ENCODE peak calls at places on chromosomes 1 and 21, in seven cellular contexts. One of them, this sample, is unnamed.

GRCh38 chr1:161266096-161266679 is 7.6 kb downstream of the PCP4L1 start:
- DNase-seq in SJSA1: no peak
- DNase-seq in stimulated activated CD8-positive, alpha-beta memory T cell treated with anti-CD3 and anti-CD28 coated beads, Interleukin-4, amount 100 ng/mL, for 24 hours: no peak
- DNase-seq in activated gamma-delta T cell treated with Interleukin-2 at 50 U/mL for 16 hours: no peak
- DNase-seq in NCI-H1417: no peak
- DNase-seq in HT1080: peak
- DNase-seq in LoVo: no peak
- DNase-seq in this sample: peak

GRCh38 chr1:154186177-154186576 is 5.7 kb downstream of the TPM3 start:
- DNase-seq in activated gamma-delta T cell treated with Interleukin-2 at 50 U/mL for 16 hours: peak
- DNase-seq in LoVo: peak
- DNase-seq in stimulated activated CD8-positive, alpha-beta memory T cell treated with anti-CD3 and anti-CD28 coated beads, Interleukin-4, amount 100 ng/mL, for 24 hours: peak
- DNase-seq in NCI-H1417: peak
- DNase-seq in SJSA1: no peak
- DNase-seq in HT1080: peak
- DNase-seq in this sample: peak

GRCh38 chr1:241323510-241323909 is 33.5 kb downstream of the RGS7 start:
- DNase-seq in HT1080: peak
- DNase-seq in SJSA1: peak
- DNase-seq in stimulated activated CD8-positive, alpha-beta memory T cell treated with anti-CD3 and anti-CD28 coated beads, Interleukin-4, amount 100 ng/mL, for 24 hours: no peak
- DNase-seq in LoVo: peak
- DNase-seq in NCI-H1417: no peak
- DNase-seq in activated gamma-delta T cell treated with Interleukin-2 at 50 U/mL for 16 hours: no peak
- DNase-seq in this sample: no peak

GRCh38 chr1:72557446-72558049 is 275.2 kb upstream of the NEGR1 start:
- DNase-seq in NCI-H1417: no peak
- DNase-seq in SJSA1: no peak
- DNase-seq in HT1080: peak
- DNase-seq in LoVo: no peak
- DNase-seq in stimulated activated CD8-positive, alpha-beta memory T cell treated with anti-CD3 and anti-CD28 coated beads, Interleukin-4, amount 100 ng/mL, for 24 hours: no peak
- DNase-seq in activated gamma-delta T cell treated with Interleukin-2 at 50 U/mL for 16 hours: no peak
- DNase-seq in this sample: no peak

GRCh38 chr1:105210747-105211146 is 1461.0 kb downstream of the AMY1C start:
- DNase-seq in activated gamma-delta T cell treated with Interleukin-2 at 50 U/mL for 16 hours: no peak
- DNase-seq in SJSA1: no peak
- DNase-seq in LoVo: no peak
- DNase-seq in stimulated activated CD8-positive, alpha-beta memory T cell treated with anti-CD3 and anti-CD28 coated beads, Interleukin-4, amount 100 ng/mL, for 24 hours: no peak
- DNase-seq in NCI-H1417: no peak
- DNase-seq in HT1080: no peak
- DNase-seq in this sample: no peak

GRCh38 chr1:23718482-23718881 is 24.8 kb upstream of the ELOA start:
- DNase-seq in HT1080: peak
- DNase-seq in stimulated activated CD8-positive, alpha-beta memory T cell treated with anti-CD3 and anti-CD28 coated beads, Interleukin-4, amount 100 ng/mL, for 24 hours: no peak
- DNase-seq in NCI-H1417: peak
- DNase-seq in activated gamma-delta T cell treated with Interleukin-2 at 50 U/mL for 16 hours: no peak
- DNase-seq in SJSA1: peak
- DNase-seq in LoVo: peak
- DNase-seq in this sample: peak

GRCh38 chr21:27421654-27422053 is 454.8 kb upstream of the ADAMTS5 start:
- DNase-seq in stimulated activated CD8-positive, alpha-beta memory T cell treated with anti-CD3 and anti-CD28 coated beads, Interleukin-4, amount 100 ng/mL, for 24 hours: no peak
- DNase-seq in NCI-H1417: no peak
- DNase-seq in LoVo: no peak
- DNase-seq in SJSA1: no peak
- DNase-seq in HT1080: no peak
- DNase-seq in activated gamma-delta T cell treated with Interleukin-2 at 50 U/mL for 16 hours: no peak
- DNase-seq in this sample: no peak

GRCh38 chr1:37393585-37394120 is 80.7 kb upstream of the ZC3H12A start:
- DNase-seq in NCI-H1417: no peak
- DNase-seq in SJSA1: no peak
- DNase-seq in activated gamma-delta T cell treated with Interleukin-2 at 50 U/mL for 16 hours: no peak
- DNase-seq in stimulated activated CD8-positive, alpha-beta memory T cell treated with anti-CD3 and anti-CD28 coated beads, Interleukin-4, amount 100 ng/mL, for 24 hours: no peak
- DNase-seq in HT1080: no peak
- DNase-seq in LoVo: no peak
- DNase-seq in this sample: no peak

GRCh38 chr1:225737179-225737578 is 40.4 kb upstream of the SRP9 start:
- DNase-seq in NCI-H1417: no peak
- DNase-seq in LoVo: peak
- DNase-seq in activated gamma-delta T cell treated with Interleukin-2 at 50 U/mL for 16 hours: no peak
- DNase-seq in stimulated activated CD8-positive, alpha-beta memory T cell treated with anti-CD3 and anti-CD28 coated beads, Interleukin-4, amount 100 ng/mL, for 24 hours: no peak
- DNase-seq in HT1080: peak
- DNase-seq in SJSA1: no peak
- DNase-seq in this sample: no peak

GRCh38 chr21:31589820-31590219 is 69.7 kb upstream of the SOD1 start:
- DNase-seq in activated gamma-delta T cell treated with Interleukin-2 at 50 U/mL for 16 hours: no peak
- DNase-seq in stimulated activated CD8-positive, alpha-beta memory T cell treated with anti-CD3 and anti-CD28 coated beads, Interleukin-4, amount 100 ng/mL, for 24 hours: no peak
- DNase-seq in LoVo: no peak
- DNase-seq in HT1080: no peak
- DNase-seq in NCI-H1417: no peak
- DNase-seq in SJSA1: no peak
- DNase-seq in this sample: no peak

GRCh38 chr1:113434081-113434873 is 44.0 kb downstream of the MAGI3 start:
- DNase-seq in LoVo: no peak
- DNase-seq in SJSA1: no peak
- DNase-seq in NCI-H1417: no peak
- DNase-seq in HT1080: no peak
- DNase-seq in stimulated activated CD8-positive, alpha-beta memory T cell treated with anti-CD3 and anti-CD28 coated beads, Interleukin-4, amount 100 ng/mL, for 24 hours: no peak
- DNase-seq in activated gamma-delta T cell treated with Interleukin-2 at 50 U/mL for 16 hours: no peak
- DNase-seq in this sample: no peak

GRCh38 chr1:207999274-207999915 is 88.5 kb upstream of the CD34 start:
- DNase-seq in activated gamma-delta T cell treated with Interleukin-2 at 50 U/mL for 16 hours: no peak
- DNase-seq in NCI-H1417: no peak
- DNase-seq in stimulated activated CD8-positive, alpha-beta memory T cell treated with anti-CD3 and anti-CD28 coated beads, Interleukin-4, amount 100 ng/mL, for 24 hours: no peak
- DNase-seq in SJSA1: peak
- DNase-seq in HT1080: no peak
- DNase-seq in LoVo: no peak
- DNase-seq in this sample: no peak

GRCh38 chr1:7407547-7407895 is 363.6 kb upstream of the VAMP3 start:
- DNase-seq in activated gamma-delta T cell treated with Interleukin-2 at 50 U/mL for 16 hours: no peak
- DNase-seq in LoVo: no peak
- DNase-seq in stimulated activated CD8-positive, alpha-beta memory T cell treated with anti-CD3 and anti-CD28 coated beads, Interleukin-4, amount 100 ng/mL, for 24 hours: no peak
- DNase-seq in SJSA1: peak
- DNase-seq in HT1080: no peak
- DNase-seq in NCI-H1417: no peak
- DNase-seq in this sample: no peak

GRCh38 chr1:29344336-29344735 is 108.0 kb downstream of the PTPRU start:
- DNase-seq in HT1080: no peak
- DNase-seq in LoVo: no peak
- DNase-seq in stimulated activated CD8-positive, alpha-beta memory T cell treated with anti-CD3 and anti-CD28 coated beads, Interleukin-4, amount 100 ng/mL, for 24 hours: no peak
- DNase-seq in activated gamma-delta T cell treated with Interleukin-2 at 50 U/mL for 16 hours: no peak
- DNase-seq in SJSA1: no peak
- DNase-seq in NCI-H1417: no peak
- DNase-seq in this sample: peak

GRCh38 chr1:205584732-205585131 is 47.1 kb downstream of the ELK4 start:
- DNase-seq in LoVo: no peak
- DNase-seq in NCI-H1417: no peak
- DNase-seq in HT1080: no peak
- DNase-seq in stimulated activated CD8-positive, alpha-beta memory T cell treated with anti-CD3 and anti-CD28 coated beads, Interleukin-4, amount 100 ng/mL, for 24 hours: no peak
- DNase-seq in activated gamma-delta T cell treated with Interleukin-2 at 50 U/mL for 16 hours: no peak
- DNase-seq in SJSA1: no peak
- DNase-seq in this sample: no peak

GRCh38 chr1:83583351-83584014 is 415.4 kb downstream of the TTLL7 start:
- DNase-seq in LoVo: no peak
- DNase-seq in NCI-H1417: no peak
- DNase-seq in activated gamma-delta T cell treated with Interleukin-2 at 50 U/mL for 16 hours: peak
- DNase-seq in HT1080: no peak
- DNase-seq in stimulated activated CD8-positive, alpha-beta memory T cell treated with anti-CD3 and anti-CD28 coated beads, Interleukin-4, amount 100 ng/mL, for 24 hours: no peak
- DNase-seq in SJSA1: no peak
- DNase-seq in this sample: peak

GRCh38 chr1:201660931-201661822 is 122.2 kb downstream of the NAV1 start:
- DNase-seq in SJSA1: no peak
- DNase-seq in activated gamma-delta T cell treated with Interleukin-2 at 50 U/mL for 16 hours: no peak
- DNase-seq in stimulated activated CD8-positive, alpha-beta memory T cell treated with anti-CD3 and anti-CD28 coated beads, Interleukin-4, amount 100 ng/mL, for 24 hours: no peak
- DNase-seq in HT1080: no peak
- DNase-seq in NCI-H1417: no peak
- DNase-seq in LoVo: no peak
- DNase-seq in this sample: no peak

GRCh38 chr1:93672069-93672468 is 9.6 kb downstream of the BCAR3 start:
- DNase-seq in activated gamma-delta T cell treated with Interleukin-2 at 50 U/mL for 16 hours: no peak
- DNase-seq in stimulated activated CD8-positive, alpha-beta memory T cell treated with anti-CD3 and anti-CD28 coated beads, Interleukin-4, amount 100 ng/mL, for 24 hours: no peak
- DNase-seq in SJSA1: peak
- DNase-seq in LoVo: peak
- DNase-seq in HT1080: peak
- DNase-seq in NCI-H1417: no peak
- DNase-seq in this sample: no peak

GRCh38 chr1:56473582-56474270 is 105.6 kb downstream of the PLPP3 start:
- DNase-seq in SJSA1: no peak
- DNase-seq in activated gamma-delta T cell treated with Interleukin-2 at 50 U/mL for 16 hours: no peak
- DNase-seq in stimulated activated CD8-positive, alpha-beta memory T cell treated with anti-CD3 and anti-CD28 coated beads, Interleukin-4, amount 100 ng/mL, for 24 hours: no peak
- DNase-seq in HT1080: no peak
- DNase-seq in NCI-H1417: no peak
- DNase-seq in LoVo: no peak
- DNase-seq in this sample: no peak

GRCh38 chr1:100883963-100884362 is 10.7 kb downstream of the EXTL2 start:
- DNase-seq in HT1080: peak
- DNase-seq in NCI-H1417: no peak
- DNase-seq in activated gamma-delta T cell treated with Interleukin-2 at 50 U/mL for 16 hours: no peak
- DNase-seq in stimulated activated CD8-positive, alpha-beta memory T cell treated with anti-CD3 and anti-CD28 coated beads, Interleukin-4, amount 100 ng/mL, for 24 hours: no peak
- DNase-seq in SJSA1: no peak
- DNase-seq in LoVo: peak
- DNase-seq in this sample: peak

GRCh38 chr1:204041803-204042505 is 31.0 kb upstream of the SOX13 start:
- DNase-seq in LoVo: no peak
- DNase-seq in HT1080: no peak
- DNase-seq in stimulated activated CD8-positive, alpha-beta memory T cell treated with anti-CD3 and anti-CD28 coated beads, Interleukin-4, amount 100 ng/mL, for 24 hours: no peak
- DNase-seq in SJSA1: no peak
- DNase-seq in NCI-H1417: no peak
- DNase-seq in activated gamma-delta T cell treated with Interleukin-2 at 50 U/mL for 16 hours: no peak
- DNase-seq in this sample: peak

GRCh38 chr1:154941332-154941995 is 4.9 kb upstream of the PMVK start:
- DNase-seq in SJSA1: no peak
- DNase-seq in activated gamma-delta T cell treated with Interleukin-2 at 50 U/mL for 16 hours: no peak
- DNase-seq in NCI-H1417: no peak
- DNase-seq in HT1080: no peak
- DNase-seq in LoVo: no peak
- DNase-seq in stimulated activated CD8-positive, alpha-beta memory T cell treated with anti-CD3 and anti-CD28 coated beads, Interleukin-4, amount 100 ng/mL, for 24 hours: no peak
- DNase-seq in this sample: no peak

GRCh38 chr1:11526071-11526895 is 47.3 kb downstream of the DISP3 start:
- DNase-seq in stimulated activated CD8-positive, alpha-beta memory T cell treated with anti-CD3 and anti-CD28 coated beads, Interleukin-4, amount 100 ng/mL, for 24 hours: no peak
- DNase-seq in SJSA1: no peak
- DNase-seq in LoVo: no peak
- DNase-seq in HT1080: no peak
- DNase-seq in NCI-H1417: no peak
- DNase-seq in activated gamma-delta T cell treated with Interleukin-2 at 50 U/mL for 16 hours: no peak
- DNase-seq in this sample: no peak

GRCh38 chr1:24454684-24455091 is 39.1 kb downstream of the NIPAL3 start:
- DNase-seq in stimulated activated CD8-positive, alpha-beta memory T cell treated with anti-CD3 and anti-CD28 coated beads, Interleukin-4, amount 100 ng/mL, for 24 hours: no peak
- DNase-seq in LoVo: no peak
- DNase-seq in HT1080: no peak
- DNase-seq in activated gamma-delta T cell treated with Interleukin-2 at 50 U/mL for 16 hours: no peak
- DNase-seq in SJSA1: no peak
- DNase-seq in NCI-H1417: no peak
- DNase-seq in this sample: no peak

GRCh38 chr1:64121766-64122385 is 81.5 kb upstream of the UBE2U start:
- DNase-seq in HT1080: peak
- DNase-seq in NCI-H1417: no peak
- DNase-seq in SJSA1: no peak
- DNase-seq in activated gamma-delta T cell treated with Interleukin-2 at 50 U/mL for 16 hours: no peak
- DNase-seq in LoVo: no peak
- DNase-seq in stimulated activated CD8-positive, alpha-beta memory T cell treated with anti-CD3 and anti-CD28 coated beads, Interleukin-4, amount 100 ng/mL, for 24 hours: no peak
- DNase-seq in this sample: no peak

GRCh38 chr21:45072166-45072962 is 2.0 kb upstream of the ADARB1 start:
- DNase-seq in LoVo: no peak
- DNase-seq in stimulated activated CD8-positive, alpha-beta memory T cell treated with anti-CD3 and anti-CD28 coated beads, Interleukin-4, amount 100 ng/mL, for 24 hours: no peak
- DNase-seq in activated gamma-delta T cell treated with Interleukin-2 at 50 U/mL for 16 hours: no peak
- DNase-seq in NCI-H1417: no peak
- DNase-seq in SJSA1: no peak
- DNase-seq in HT1080: no peak
- DNase-seq in this sample: no peak

GRCh38 chr1:198741744-198742143 is 102.9 kb downstream of the PTPRC start:
- DNase-seq in stimulated activated CD8-positive, alpha-beta memory T cell treated with anti-CD3 and anti-CD28 coated beads, Interleukin-4, amount 100 ng/mL, for 24 hours: no peak
- DNase-seq in activated gamma-delta T cell treated with Interleukin-2 at 50 U/mL for 16 hours: no peak
- DNase-seq in NCI-H1417: no peak
- DNase-seq in SJSA1: no peak
- DNase-seq in HT1080: peak
- DNase-seq in LoVo: no peak
- DNase-seq in this sample: peak

GRCh38 chr1:177469519-177469918 is 298.8 kb downstream of the BRINP2 start:
- DNase-seq in LoVo: no peak
- DNase-seq in activated gamma-delta T cell treated with Interleukin-2 at 50 U/mL for 16 hours: no peak
- DNase-seq in HT1080: no peak
- DNase-seq in stimulated activated CD8-positive, alpha-beta memory T cell treated with anti-CD3 and anti-CD28 coated beads, Interleukin-4, amount 100 ng/mL, for 24 hours: no peak
- DNase-seq in SJSA1: no peak
- DNase-seq in NCI-H1417: no peak
- DNase-seq in this sample: no peak

GRCh38 chr1:193584840-193585239 is 398.4 kb upstream of the B3GALT2 start:
- DNase-seq in stimulated activated CD8-positive, alpha-beta memory T cell treated with anti-CD3 and anti-CD28 coated beads, Interleukin-4, amount 100 ng/mL, for 24 hours: no peak
- DNase-seq in activated gamma-delta T cell treated with Interleukin-2 at 50 U/mL for 16 hours: no peak
- DNase-seq in SJSA1: no peak
- DNase-seq in LoVo: peak
- DNase-seq in NCI-H1417: no peak
- DNase-seq in HT1080: no peak
- DNase-seq in this sample: no peak

GRCh38 chr1:200738348-200738732 is 353 bp upstream of the CAMSAP2 start:
- DNase-seq in SJSA1: no peak
- DNase-seq in HT1080: no peak
- DNase-seq in stimulated activated CD8-positive, alpha-beta memory T cell treated with anti-CD3 and anti-CD28 coated beads, Interleukin-4, amount 100 ng/mL, for 24 hours: no peak
- DNase-seq in NCI-H1417: no peak
- DNase-seq in LoVo: no peak
- DNase-seq in activated gamma-delta T cell treated with Interleukin-2 at 50 U/mL for 16 hours: no peak
- DNase-seq in this sample: no peak

GRCh38 chr1:117576236-117576635 is 29.6 kb upstream of the TENT5C start:
- DNase-seq in NCI-H1417: no peak
- DNase-seq in activated gamma-delta T cell treated with Interleukin-2 at 50 U/mL for 16 hours: no peak
- DNase-seq in stimulated activated CD8-positive, alpha-beta memory T cell treated with anti-CD3 and anti-CD28 coated beads, Interleukin-4, amount 100 ng/mL, for 24 hours: no peak
- DNase-seq in SJSA1: no peak
- DNase-seq in HT1080: no peak
- DNase-seq in LoVo: no peak
- DNase-seq in this sample: no peak

GRCh38 chr21:44874497-44875331 is 1.2 kb upstream of the PTTG1IP start:
- DNase-seq in LoVo: no peak
- DNase-seq in activated gamma-delta T cell treated with Interleukin-2 at 50 U/mL for 16 hours: no peak
- DNase-seq in NCI-H1417: no peak
- DNase-seq in SJSA1: peak
- DNase-seq in stimulated activated CD8-positive, alpha-beta memory T cell treated with anti-CD3 and anti-CD28 coated beads, Interleukin-4, amount 100 ng/mL, for 24 hours: no peak
- DNase-seq in HT1080: peak
- DNase-seq in this sample: peak

GRCh38 chr1:9410737-9411297 is 118.1 kb downstream of the SPSB1 start:
- DNase-seq in LoVo: no peak
- DNase-seq in HT1080: no peak
- DNase-seq in activated gamma-delta T cell treated with Interleukin-2 at 50 U/mL for 16 hours: no peak
- DNase-seq in NCI-H1417: peak
- DNase-seq in stimulated activated CD8-positive, alpha-beta memory T cell treated with anti-CD3 and anti-CD28 coated beads, Interleukin-4, amount 100 ng/mL, for 24 hours: no peak
- DNase-seq in SJSA1: peak
- DNase-seq in this sample: no peak

GRCh38 chr21:44640761-44641160 is 3.6 kb downstream of the KRTAP10-10 start:
- DNase-seq in SJSA1: no peak
- DNase-seq in LoVo: no peak
- DNase-seq in activated gamma-delta T cell treated with Interleukin-2 at 50 U/mL for 16 hours: no peak
- DNase-seq in HT1080: no peak
- DNase-seq in NCI-H1417: no peak
- DNase-seq in stimulated activated CD8-positive, alpha-beta memory T cell treated with anti-CD3 and anti-CD28 coated beads, Interleukin-4, amount 100 ng/mL, for 24 hours: no peak
- DNase-seq in this sample: no peak

GRCh38 chr1:47388548-47389238 is 27.4 kb upstream of the FOXE3 start:
- DNase-seq in stimulated activated CD8-positive, alpha-beta memory T cell treated with anti-CD3 and anti-CD28 coated beads, Interleukin-4, amount 100 ng/mL, for 24 hours: peak
- DNase-seq in SJSA1: peak
- DNase-seq in LoVo: peak
- DNase-seq in HT1080: peak
- DNase-seq in NCI-H1417: peak
- DNase-seq in activated gamma-delta T cell treated with Interleukin-2 at 50 U/mL for 16 hours: peak
- DNase-seq in this sample: peak

This sample was measured in NCI-H146.